ENCODE peak calls at places on chromosomes 12 and 14, in six cellular contexts. Z, C, S, Q, H and Y are unnamed samples.

GRCh38 chr14:69571879-69572633 is 2.6 kb downstream of the CCDC177 start:
- DNase-seq in Z (peak), C (peak), S (no peak), Q (no peak), H (no peak), Y (peak)

GRCh38 chr14:50061664-50062437 is 54.5 kb downstream of the VCPKMT start:
- DNase-seq in Z (peak), C (no peak), S (no peak), Q (no peak), H (no peak), Y (peak)

GRCh38 chr12:13173537-13173936 is 23.0 kb upstream of the EMP1 start:
- DNase-seq in Z (no peak), C (no peak), S (peak), Q (peak), H (peak), Y (peak)

GRCh38 chr14:104441275-104442106 is 138.1 kb upstream of the C14orf180 start:
- DNase-seq in Z (no peak), C (no peak), S (no peak), Q (peak), H (no peak), Y (no peak)

GRCh38 chr14:76775159-76775694 is 14.0 kb downstream of the VASH1 start:
- DNase-seq in Z (no peak), C (no peak), S (no peak), Q (no peak), H (no peak), Y (no peak)

GRCh38 chr12:129069886-129070285 is 216.6 kb downstream of the GLT1D1 start:
- DNase-seq in Z (no peak), C (no peak), S (no peak), Q (no peak), H (no peak), Y (no peak)

GRCh38 chr14:56860441-56860840 is 50.2 kb upstream of the OTX2 start:
- DNase-seq in Z (no peak), C (no peak), S (no peak), Q (no peak), H (no peak), Y (no peak)

GRCh38 chr12:20731274-20731673 is 36.1 kb downstream of the SLCO1C1 start:
- DNase-seq in Z (no peak), C (no peak), S (no peak), Q (no peak), H (no peak), Y (no peak)

GRCh38 chr12:92185052-92185451 is 39.4 kb upstream of the BTG1 start:
- DNase-seq in Z (no peak), C (no peak), S (no peak), Q (no peak), H (no peak), Y (no peak)

GRCh38 chr12:89709994-89710872 is 1.6 kb upstream of the ATP2B1 start:
- DNase-seq in Z (no peak), C (peak), S (peak), Q (peak), H (peak), Y (peak)

GRCh38 chr14:64801800-64802199 is 77.9 kb downstream of the SPTB start:
- DNase-seq in Z (peak), C (no peak), S (no peak), Q (no peak), H (peak), Y (peak)

GRCh38 chr14:103880334-103880985 is 33.1 kb upstream of the PPP1R13B start:
- DNase-seq in Z (no peak), C (peak), S (peak), Q (peak), H (peak), Y (peak)

GRCh38 chr14:59454131-59454530 is 11.0 kb downstream of the GPR135 start:
- DNase-seq in Z (no peak), C (no peak), S (peak), Q (peak), H (no peak), Y (no peak)

GRCh38 chr12:40336573-40337199 is 111.9 kb downstream of the LRRK2 start:
- DNase-seq in Z (peak), C (no peak), S (no peak), Q (no peak), H (no peak), Y (no peak)

GRCh38 chr14:105388110-105388951 is 10.0 kb upstream of the TEX22 start:
- DNase-seq in Z (no peak), C (peak), S (no peak), Q (no peak), H (no peak), Y (no peak)

GRCh38 chr14:94681300-94682060 is 69.3 kb downstream of the SERPINA3 start:
- DNase-seq in Z (no peak), C (no peak), S (no peak), Q (no peak), H (peak), Y (peak)

GRCh38 chr14:68580676-68581075 is 212.2 kb downstream of the ZFP36L1 start:
- DNase-seq in Z (no peak), C (no peak), S (no peak), Q (no peak), H (no peak), Y (peak)

DNA sequence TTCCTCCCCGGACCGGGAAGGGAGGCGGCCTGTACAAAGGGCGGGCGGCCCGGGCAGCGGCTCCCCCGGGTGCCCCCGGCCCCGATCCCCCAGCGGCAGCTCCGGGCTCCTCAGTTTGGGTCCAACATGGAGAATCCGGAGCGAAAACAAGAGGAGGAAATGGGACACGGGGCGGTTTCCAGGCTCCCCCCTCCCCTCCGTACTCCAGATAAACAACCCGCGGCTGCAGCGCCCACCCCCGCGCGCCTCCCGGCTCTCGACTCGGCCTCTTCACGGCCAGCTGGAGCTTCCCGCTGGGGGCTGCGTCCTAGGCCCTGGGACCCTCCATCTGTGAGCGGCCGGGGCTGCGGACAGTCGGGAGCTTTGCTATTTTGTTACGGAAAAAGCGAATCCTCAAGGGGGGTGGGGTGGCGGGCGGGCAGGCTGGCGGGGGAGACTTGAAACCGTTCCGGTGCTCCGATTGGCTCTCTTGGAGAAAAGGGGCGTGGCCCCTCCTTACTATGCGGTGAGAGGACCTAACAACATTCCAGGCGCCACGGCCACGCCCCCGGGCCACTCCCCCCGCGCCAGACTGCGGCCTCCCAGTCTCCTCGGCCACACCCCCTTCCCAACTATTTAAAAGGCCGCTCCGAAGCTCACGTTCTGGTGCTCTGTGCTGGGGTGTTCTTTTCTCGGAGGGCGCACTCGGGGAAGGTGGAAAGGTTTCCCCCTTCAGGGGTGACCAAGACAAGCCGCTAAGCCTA is at the start of gene CTDSP2:
- DNase-seq in Z (peak), C (peak), S (peak), Q (peak), H (peak), Y (peak)
- TF ChIP-seq CTCF in Z (no peak), C (no peak), S (peak), Q (peak), H (no peak), Y (no peak)

GRCh38 chr12:25013061-25013460 is 64.2 kb upstream of the BCAT1 start:
- DNase-seq in Z (no peak), C (no peak), S (no peak), Q (no peak), H (no peak), Y (no peak)
- TF ChIP-seq CTCF in Z (no peak), C (no peak), S (no peak), Q (no peak), H (no peak), Y (no peak)

GRCh38 chr12:1993341-1993740 is 10.9 kb downstream of the DCP1B start:
- DNase-seq in Z (no peak), C (no peak), S (no peak), Q (no peak), H (no peak), Y (no peak)

GRCh38 chr12:1992732-1993131 is 11.5 kb downstream of the DCP1B start:
- DNase-seq in Z (no peak), C (no peak), S (no peak), Q (no peak), H (no peak), Y (no peak)

GRCh38 chr12:1995205-1995896 is 8.9 kb downstream of the DCP1B start:
- DNase-seq in Z (no peak), C (no peak), S (no peak), Q (no peak), H (no peak), Y (no peak)

GRCh38 chr12:1993871-1994371 is 10.3 kb downstream of the DCP1B start:
- DNase-seq in Z (no peak), C (no peak), S (no peak), Q (no peak), H (no peak), Y (no peak)

GRCh38 chr12:1994429-1995143 is 9.7 kb downstream of the DCP1B start:
- DNase-seq in Z (no peak), C (no peak), S (no peak), Q (no peak), H (no peak), Y (no peak)
- TF ChIP-seq CTCF in Z (no peak), C (no peak), S (no peak), Q (no peak), H (no peak), Y (no peak)

DNA sequence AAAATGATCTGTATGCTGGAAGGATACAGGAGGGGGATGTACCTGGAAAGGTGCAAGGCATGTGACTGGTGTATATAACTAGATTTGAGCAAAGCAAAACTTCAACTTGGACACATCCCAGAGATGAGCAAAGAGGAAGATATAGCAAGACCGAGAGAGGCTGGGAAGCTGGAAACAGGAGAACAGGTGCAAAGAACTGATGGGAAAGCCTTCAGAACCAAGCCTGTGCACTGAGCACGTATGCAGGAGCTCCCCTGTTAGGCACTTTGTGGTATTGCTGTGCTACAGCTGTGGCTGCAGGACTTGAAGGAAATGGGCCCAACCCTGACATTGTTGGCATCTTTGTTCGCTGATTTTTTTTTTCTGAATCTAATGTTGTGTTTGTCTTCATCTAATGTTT is 120.7 kb upstream of the PWP1 start:
- DNase-seq in Z (peak), C (no peak), S (no peak), Q (no peak), H (peak), Y (no peak)
- TF ChIP-seq CTCF in Z (no peak), C (no peak), S (no peak), Q (no peak), H (peak), Y (peak)

GRCh38 chr14:61196034-61196433 is 85.1 kb downstream of the TMEM30B start:
- DNase-seq in Z (no peak), C (no peak), S (no peak), Q (no peak), H (no peak), Y (no peak)
- TF ChIP-seq CTCF in Z (peak), C (no peak), S (no peak), Q (no peak), H (no peak), Y (no peak)

GRCh38 chr12:127516467-127516866 is 750.5 kb upstream of the TMEM132C start:
- DNase-seq in Z (no peak), C (no peak), S (no peak), Q (no peak), H (no peak), Y (no peak)

GRCh38 chr12:127515941-127516340 is 751.0 kb upstream of the TMEM132C start:
- DNase-seq in Z (no peak), C (no peak), S (no peak), Q (no peak), H (no peak), Y (no peak)

GRCh38 chr12:127519766-127520165 is 747.2 kb upstream of the TMEM132C start:
- DNase-seq in Z (no peak), C (no peak), S (no peak), Q (no peak), H (no peak), Y (no peak)
- TF ChIP-seq CTCF in Z (no peak), C (no peak), S (no peak), Q (no peak), H (no peak), Y (no peak)

DNA sequence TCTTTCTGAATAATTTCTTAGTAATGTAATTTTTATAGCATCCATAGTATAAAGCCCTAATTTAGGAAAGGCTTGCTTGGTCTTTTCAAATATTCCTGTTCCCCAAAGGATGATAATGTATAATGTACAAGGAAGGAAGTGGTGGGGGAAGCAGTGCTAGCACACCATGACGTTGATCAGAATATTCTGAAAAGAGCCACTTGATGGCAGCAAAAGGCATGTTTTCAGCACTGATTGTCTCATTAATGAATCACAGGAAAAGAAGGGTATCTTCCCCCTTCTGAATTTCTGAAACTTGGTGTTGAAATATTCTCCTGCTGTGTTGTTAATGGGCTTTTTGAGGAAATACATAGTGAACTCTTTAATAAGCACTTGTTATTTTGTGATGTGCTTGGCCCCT is 121.9 kb downstream of the TMEM117 start:
- DNase-seq in Z (peak), C (no peak), S (no peak), Q (no peak), H (peak), Y (peak)
- TF ChIP-seq CTCF in Z (peak), C (no peak), S (peak), Q (peak), H (peak), Y (peak)

DNA sequence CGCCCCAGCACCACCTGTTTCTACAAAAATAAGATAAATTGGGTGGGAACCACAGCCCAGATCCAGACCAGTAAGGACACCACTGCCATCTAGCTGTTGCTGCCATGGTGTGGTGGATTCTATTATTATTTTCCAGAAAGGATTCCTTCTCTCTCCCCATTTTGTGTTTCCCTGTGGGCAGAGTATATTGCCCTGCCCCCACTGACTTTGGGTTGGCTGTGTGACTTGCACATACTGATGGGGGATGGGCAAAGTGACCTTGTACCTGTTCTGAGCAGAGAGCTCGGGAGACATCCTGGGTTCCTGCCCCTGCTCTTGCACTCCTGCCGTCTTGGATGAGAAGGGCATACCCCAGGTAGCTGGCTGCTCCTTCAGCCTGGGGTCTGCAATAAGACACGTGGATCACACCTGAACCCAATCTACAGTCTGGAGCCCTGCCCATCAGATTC is 24.3 kb downstream of the MOAP1 start:
- DNase-seq in Z (peak), C (no peak), S (no peak), Q (no peak), H (peak), Y (no peak)
- TF ChIP-seq CTCF in Z (peak), C (no peak), S (no peak), Q (no peak), H (peak), Y (no peak)